ENCODE peak calls at places on chromosomes 2 and 18, in four cellular contexts. One of them, this sample, is unnamed.

GRCh38 chr2:209368924-209369323 is 54.9 kb upstream of the MAP2 start:
- DNase-seq in GM12878: peak; percentile 2
- DNase-seq in A549: peak; percentile 83
- DNase-seq in sigmoid colon: no peak
- DNase-seq in this sample: peak; percentile 48

GRCh38 chr2:214808961-214809750 is at the start of gene BARD1:
- DNase-seq in GM12878: no peak
- DNase-seq in A549: peak; percentile 49
- DNase-seq in sigmoid colon: peak; percentile 75
- DNase-seq in this sample: peak; percentile 70

GRCh38 chr2:166167451-166167850 is 39.6 kb upstream of the SCN1A start:
- DNase-seq in GM12878: no peak
- DNase-seq in A549: no peak
- DNase-seq in sigmoid colon: no peak
- DNase-seq in this sample: no peak

GRCh38 chr18:69617888-69618287 is 217.2 kb downstream of the DOK6 start:
- DNase-seq in GM12878: no peak
- DNase-seq in A549: no peak
- DNase-seq in sigmoid colon: no peak
- DNase-seq in this sample: no peak

GRCh38 chr2:240418311-240418710 is 17.2 kb upstream of the GPC1 start:
- DNase-seq in GM12878: no peak
- DNase-seq in A549: no peak
- DNase-seq in sigmoid colon: peak; percentile 41
- DNase-seq in this sample: no peak

GRCh38 chr2:237731663-237732062 is 66.9 kb upstream of the RBM44 start:
- DNase-seq in GM12878: no peak
- DNase-seq in A549: peak; percentile 74
- DNase-seq in sigmoid colon: peak; percentile 68
- DNase-seq in this sample: no peak

GRCh38 chr2:135317375-135317774 is 213.6 kb downstream of the ZRANB3 start:
- DNase-seq in GM12878: no peak
- DNase-seq in A549: no peak
- DNase-seq in sigmoid colon: no peak
- DNase-seq in this sample: no peak

GRCh38 chr2:156907806-156908205 is 349.7 kb upstream of the GALNT5 start:
- DNase-seq in GM12878: no peak
- DNase-seq in A549: no peak
- DNase-seq in sigmoid colon: no peak
- DNase-seq in this sample: no peak

GRCh38 chr2:223788826-223789225 is 48.6 kb downstream of the AP1S3 start:
- DNase-seq in GM12878: no peak
- DNase-seq in A549: no peak
- DNase-seq in sigmoid colon: no peak
- DNase-seq in this sample: no peak

GRCh38 chr2:107091163-107091864 is 205.3 kb upstream of the ST6GAL2 start:
- DNase-seq in GM12878: no peak
- DNase-seq in A549: peak; percentile 39
- DNase-seq in sigmoid colon: no peak
- DNase-seq in this sample: no peak

GRCh38 chr2:220147590-220147989 is 520.2 kb downstream of the SLC4A3 start:
- DNase-seq in GM12878: no peak
- DNase-seq in A549: no peak
- DNase-seq in sigmoid colon: no peak
- DNase-seq in this sample: no peak

GRCh38 chr2:88753833-88754584 is 62.5 kb downstream of the RPIA start:
- DNase-seq in GM12878: peak; percentile 41
- DNase-seq in A549: no peak
- DNase-seq in sigmoid colon: no peak
- DNase-seq in this sample: no peak

GRCh38 chr2:182367401-182367800 is 59.4 kb downstream of the PDE1A start:
- DNase-seq in GM12878: no peak
- DNase-seq in A549: no peak
- DNase-seq in sigmoid colon: no peak
- DNase-seq in this sample: no peak

GRCh38 chr2:2507471-2507997 is 176.5 kb upstream of the MYT1L start:
- DNase-seq in GM12878: no peak
- DNase-seq in A549: no peak
- DNase-seq in sigmoid colon: no peak
- DNase-seq in this sample: no peak

GRCh38 chr2:15579641-15580040 is 12.0 kb upstream of the DDX1 start:
- DNase-seq in GM12878: no peak
- DNase-seq in A549: no peak
- DNase-seq in sigmoid colon: no peak
- DNase-seq in this sample: no peak

GRCh38 chr18:74329688-74330205 is 14.1 kb downstream of the C18orf63 start:
- DNase-seq in GM12878: no peak
- DNase-seq in A549: no peak
- DNase-seq in sigmoid colon: no peak
- DNase-seq in this sample: no peak

GRCh38 chr2:1295740-1296139 is 117.5 kb upstream of the TPO start:
- DNase-seq in GM12878: no peak
- DNase-seq in A549: no peak
- DNase-seq in sigmoid colon: no peak
- DNase-seq in this sample: no peak

GRCh38 chr2:69149631-69150215 is 136.7 kb downstream of the ANTXR1 start:
- DNase-seq in GM12878: no peak
- DNase-seq in A549: peak; percentile 27
- DNase-seq in sigmoid colon: peak; percentile 84
- DNase-seq in this sample: peak; percentile 27

GRCh38 chr2:134425723-134426496 is 172.0 kb downstream of the MGAT5 start:
- DNase-seq in GM12878: no peak
- DNase-seq in A549: no peak
- DNase-seq in sigmoid colon: no peak
- DNase-seq in this sample: no peak

GRCh38 chr2:174878537-174879147 is 114.4 kb upstream of the CHRNA1 start:
- DNase-seq in GM12878: no peak
- DNase-seq in A549: no peak
- DNase-seq in sigmoid colon: no peak
- DNase-seq in this sample: no peak

GRCh38 chr2:133422946-133423345 is 145.3 kb downstream of the NCKAP5 start:
- DNase-seq in GM12878: no peak
- DNase-seq in A549: peak; percentile 23
- DNase-seq in sigmoid colon: no peak
- DNase-seq in this sample: no peak

GRCh38 chr2:101517753-101518152 is 42.8 kb upstream of the RFX8 start:
- DNase-seq in GM12878: no peak
- DNase-seq in A549: peak; percentile 83
- DNase-seq in sigmoid colon: no peak
- DNase-seq in this sample: no peak

GRCh38 chr18:49580279-49580678 is 18.4 kb downstream of the LIPG start:
- DNase-seq in GM12878: no peak
- DNase-seq in A549: no peak
- DNase-seq in sigmoid colon: no peak
- DNase-seq in this sample: no peak

DNA sequence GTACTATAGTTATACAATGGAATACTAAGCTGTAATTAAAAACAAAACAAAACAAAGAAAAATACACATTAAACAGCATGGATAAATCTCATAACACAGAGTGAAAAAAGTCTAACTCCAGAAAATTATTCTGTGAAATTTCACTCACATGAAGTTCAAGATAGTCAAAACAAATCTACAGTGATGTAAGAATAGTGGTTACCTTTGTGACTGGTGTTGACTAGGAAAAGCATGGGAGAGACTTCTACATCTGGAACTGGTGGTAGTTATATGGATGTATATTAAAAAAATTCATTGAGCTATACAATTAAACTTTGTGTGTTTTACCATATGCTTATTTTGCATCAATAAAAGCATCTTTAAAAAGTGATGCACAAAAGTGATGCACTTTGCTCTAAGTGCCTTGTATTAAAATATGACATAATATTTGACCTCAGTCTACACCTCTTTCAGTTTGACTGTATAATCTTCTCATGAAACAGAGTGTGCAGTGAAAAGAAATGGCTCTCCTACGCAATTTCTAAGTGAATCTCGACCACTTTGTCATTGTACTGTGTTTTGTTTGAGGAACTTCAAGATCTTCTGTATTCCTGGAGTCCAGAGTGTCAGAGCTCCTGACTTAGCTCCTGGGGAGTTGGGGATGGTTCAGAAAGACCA is 28.0 kb downstream of the STAT4 start:
- DNase-seq in GM12878: no peak
- DNase-seq in A549: no peak
- DNase-seq in sigmoid colon: no peak
- DNase-seq in this sample: no peak
- TF ChIP-seq EP300 in GM12878: no peak
- TF ChIP-seq EP300 in A549: no peak
- TF ChIP-seq EP300 in sigmoid colon: no peak
- TF ChIP-seq EP300 in this sample: no peak

GRCh38 chr2:159712194-159712928 is at the start of gene MARCHF7:
- DNase-seq in GM12878: peak; percentile 79
- DNase-seq in A549: peak; percentile 97
- DNase-seq in sigmoid colon: peak; percentile 98
- DNase-seq in this sample: peak; percentile 98

GRCh38 chr2:159713691-159714585 is 1.6 kb downstream of the MARCHF7 start:
- DNase-seq in GM12878: no peak
- DNase-seq in A549: no peak
- DNase-seq in sigmoid colon: no peak
- DNase-seq in this sample: no peak

GRCh38 chr2:159712929-159713575 is 746 bp downstream of the MARCHF7 start:
- DNase-seq in GM12878: no peak
- DNase-seq in A549: peak; percentile 23
- DNase-seq in sigmoid colon: no peak
- DNase-seq in this sample: no peak

GRCh38 chr2:159715451-159715850 is 3.1 kb downstream of the MARCHF7 start:
- DNase-seq in GM12878: no peak
- DNase-seq in A549: no peak
- DNase-seq in sigmoid colon: no peak
- DNase-seq in this sample: no peak

DNA sequence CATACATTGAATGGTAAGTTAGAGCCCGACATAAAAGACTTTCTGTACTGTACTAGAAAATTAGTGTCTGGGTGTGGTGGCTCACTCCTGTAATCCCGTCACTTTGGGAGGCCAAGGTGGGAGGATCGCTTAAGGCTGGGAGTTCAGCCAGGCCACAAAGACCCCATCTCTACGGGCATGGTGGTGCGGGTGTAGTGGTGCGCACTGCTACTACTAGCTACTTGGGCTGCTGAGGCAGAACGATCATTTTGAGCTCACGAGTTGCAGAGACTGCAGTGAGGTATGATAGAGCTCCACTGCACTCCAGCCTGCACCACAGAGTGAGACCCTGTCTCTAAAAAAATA is 2.3 kb downstream of the MARCHF7 start:
- DNase-seq in GM12878: no peak
- DNase-seq in A549: no peak
- DNase-seq in sigmoid colon: no peak
- DNase-seq in this sample: no peak
- H3K4me3 ChIP-seq in GM12878: peak overlapping the region; percentile 99
- H3K4me3 ChIP-seq in A549: peak overlapping the region; percentile 91
- H3K4me3 ChIP-seq in sigmoid colon: no peak overlapping the region
- H3K4me3 ChIP-seq in this sample: no peak overlapping the region

DNA sequence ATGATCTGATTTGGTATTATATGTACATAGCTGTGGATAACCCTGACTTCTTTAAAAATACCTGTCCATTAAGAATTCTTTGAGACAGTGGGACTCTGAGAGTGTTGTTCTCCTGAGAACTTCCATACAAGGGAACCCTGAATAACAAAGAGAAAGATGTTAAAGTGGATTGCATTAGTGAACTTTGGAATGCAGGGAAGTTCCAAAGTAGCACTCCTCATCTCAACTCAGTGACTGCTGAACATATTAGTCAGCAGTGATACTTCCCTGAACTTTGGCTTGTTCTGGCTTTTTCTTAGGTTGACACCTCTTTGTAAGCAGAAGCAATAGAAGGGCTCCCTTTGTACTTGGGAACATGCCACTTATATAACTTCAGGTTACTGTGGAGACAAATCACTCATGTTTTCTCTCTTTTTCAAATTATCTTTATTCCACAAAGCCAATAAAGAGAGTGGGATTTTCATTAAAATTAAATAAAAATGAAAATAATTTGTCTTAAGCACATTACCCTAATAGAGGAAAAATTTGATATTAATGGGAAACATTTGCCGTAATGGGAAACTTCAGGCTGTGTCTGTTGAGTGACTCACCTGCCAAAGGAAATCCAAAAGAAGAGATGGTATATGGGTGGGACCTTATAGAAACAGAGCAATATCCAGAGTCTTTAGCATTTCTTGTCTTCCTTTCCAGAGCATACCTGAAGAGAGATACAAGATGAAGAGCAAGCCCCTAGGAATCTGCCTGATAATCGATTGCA is 33.3 kb downstream of the CFLAR start:
- DNase-seq in GM12878: no peak
- DNase-seq in A549: peak; percentile 92
- DNase-seq in sigmoid colon: no peak
- DNase-seq in this sample: no peak
- TF ChIP-seq EP300 in GM12878: no peak
- TF ChIP-seq EP300 in A549: peak; percentile 59
- TF ChIP-seq EP300 in sigmoid colon: no peak
- TF ChIP-seq EP300 in this sample: peak; percentile 2

GRCh38 chr2:204541637-204542036 is 3.6 kb upstream of the PARD3B start:
- DNase-seq in GM12878: no peak
- DNase-seq in A549: no peak
- DNase-seq in sigmoid colon: no peak
- DNase-seq in this sample: no peak

GRCh38 chr2:204542967-204543608 is 2.2 kb upstream of the PARD3B start:
- DNase-seq in GM12878: no peak
- DNase-seq in A549: no peak
- DNase-seq in sigmoid colon: no peak
- DNase-seq in this sample: no peak

GRCh38 chr2:204544961-204545860 is at the start of gene PARD3B:
- DNase-seq in GM12878: no peak
- DNase-seq in A549: peak; percentile 57
- DNase-seq in sigmoid colon: peak; percentile 78
- DNase-seq in this sample: peak; percentile 65

GRCh38 chr2:204550738-204551137 is 5.5 kb downstream of the PARD3B start:
- DNase-seq in GM12878: no peak
- DNase-seq in A549: no peak
- DNase-seq in sigmoid colon: no peak
- DNase-seq in this sample: no peak

DNA sequence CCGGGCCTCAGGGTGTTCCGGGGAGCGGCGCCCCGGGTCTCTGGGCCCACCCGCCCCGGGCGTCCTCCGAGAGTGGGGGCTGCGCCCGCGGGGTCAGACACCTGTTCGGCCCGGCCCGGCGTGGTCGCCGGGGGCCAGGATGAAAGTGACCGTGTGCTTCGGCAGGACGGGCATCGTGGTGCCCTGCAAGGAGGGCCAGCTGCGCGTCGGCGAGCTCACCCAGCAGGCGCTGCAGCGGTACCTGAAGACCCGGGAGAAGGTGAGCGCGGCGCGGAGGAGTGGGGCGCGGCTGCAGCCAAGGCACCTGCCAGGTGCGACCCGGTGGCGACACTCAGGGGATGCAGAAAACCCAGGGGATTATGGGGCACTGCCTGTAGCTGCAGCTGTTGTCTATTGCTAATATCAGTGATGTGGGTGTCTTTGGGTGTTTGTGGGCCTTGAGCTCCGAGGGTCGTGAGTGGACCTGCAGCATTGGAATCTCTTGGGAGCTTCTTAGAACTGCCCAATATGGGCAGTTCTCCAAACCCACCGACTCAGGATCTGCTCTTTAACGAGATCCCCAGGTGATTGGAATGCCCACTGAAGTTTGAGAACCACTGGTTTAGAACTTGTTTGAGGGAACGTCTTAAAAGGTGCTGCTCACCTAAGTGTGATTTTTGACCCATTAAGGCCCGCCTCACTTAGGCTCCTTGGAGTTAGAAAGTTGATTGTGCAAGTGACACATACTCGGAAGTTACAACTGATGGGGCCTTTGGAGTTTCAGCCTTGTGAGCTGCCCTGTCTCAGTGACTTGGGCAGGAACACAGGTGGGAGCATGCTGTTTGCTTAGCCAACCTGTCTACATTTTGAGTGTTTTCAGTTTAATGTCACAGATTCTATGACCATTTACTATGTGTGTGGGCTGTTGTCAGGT is 842 bp downstream of the PARD3B start:
- DNase-seq in GM12878: no peak
- DNase-seq in A549: no peak
- DNase-seq in sigmoid colon: peak; percentile 68
- DNase-seq in this sample: peak; percentile 59
- H3K4me3 ChIP-seq in GM12878: no peak overlapping the region
- H3K4me3 ChIP-seq in A549: peak overlapping the region; percentile 98
- H3K4me3 ChIP-seq in sigmoid colon: peak overlapping the region; percentile 93
- H3K4me3 ChIP-seq in this sample: peak overlapping the region; percentile 91

This sample was measured in transverse colon.